ENCODE peak calls at places on chromosomes 1 and 21, in four cellular contexts. F is GM12878, M is HepG2, A is K562. O is an unnamed sample.

GRCh38 chr1:150187560-150187931 is 37.8 kb downstream of the PLEKHO1 start:
- DNase-seq in A (no peak), M (no peak), F (no peak), O (no peak)

GRCh38 chr1:21700094-21700493 is 30.9 kb upstream of the RAP1GAP start:
- DNase-seq in M (no peak), F (no peak), A (no peak), O (no peak)

GRCh38 chr1:41955461-41956159 is 36.9 kb upstream of the HIVEP3 start:
- DNase-seq in M (no peak), A (no peak), F (peak), O (peak)

GRCh38 chr1:149884433-149885363 is 14.7 kb upstream of the BOLA1 start:
- DNase-seq in A (peak), F (peak), M (no peak), O (no peak)

GRCh38 chr1:19661721-19662228 is 2.9 kb upstream of the HTR6 start:
- DNase-seq in F (no peak), A (peak), M (no peak), O (no peak)

GRCh38 chr21:45632165-45632896 is 11.2 kb upstream of the PCBP3 start:
- DNase-seq in A (no peak), M (no peak), F (no peak), O (no peak)

GRCh38 chr1:33435096-33435820 is 4.4 kb upstream of the PHC2 start:
- DNase-seq in M (no peak), F (no peak), A (peak), O (no peak)

GRCh38 chr1:36542962-36543515 is 60.3 kb upstream of the CSF3R start:
- DNase-seq in F (no peak), M (peak), A (peak), O (peak)

GRCh38 chr1:116498789-116499628 is 71.8 kb downstream of the CD58 start:
- DNase-seq in F (no peak), M (peak), A (peak), O (peak)

GRCh38 chr1:47196622-47197021 is 6.8 kb upstream of the PDZK1IP1 start:
- DNase-seq in F (no peak), M (no peak), A (no peak), O (no peak)

GRCh38 chr21:44443291-44443890 is 11.9 kb upstream of the LRRC3 start:
- DNase-seq in M (no peak), A (no peak), F (no peak), O (no peak)

GRCh38 chr21:44445413-44445812 is 9.9 kb upstream of the LRRC3 start:
- DNase-seq in F (no peak), A (no peak), M (no peak), O (no peak)

GRCh38 chr21:44444286-44444931 is 10.9 kb upstream of the LRRC3 start:
- DNase-seq in A (peak), M (peak), F (no peak), O (peak)

GRCh38 chr21:44442266-44443125 is 12.8 kb upstream of the LRRC3 start:
- DNase-seq in M (no peak), F (no peak), A (no peak), O (no peak)

GRCh38 chr21:44443891-44444285 is 11.4 kb upstream of the LRRC3 start:
- DNase-seq in M (no peak), F (no peak), A (no peak), O (no peak)
- TF ChIP-seq TARDBP in M (no peak), F (no peak), A (no peak), O (no peak)

GRCh38 chr1:31348449-31348848 is 24.4 kb downstream of the FABP3 start:
- DNase-seq in M (no peak), A (no peak), F (no peak), O (no peak)

GRCh38 chr1:31356427-31356826 is 16.4 kb downstream of the FABP3 start:
- DNase-seq in A (no peak), M (no peak), F (no peak), O (no peak)

GRCh38 chr1:31354266-31354665 is 18.6 kb downstream of the FABP3 start:
- DNase-seq in A (no peak), M (no peak), F (no peak), O (no peak)
- TF ChIP-seq TARDBP in A (no peak), M (no peak), F (no peak), O (no peak)

GRCh38 chr1:113243529-113243928 is 146.8 kb upstream of the MAGI3 start:
- DNase-seq in A (no peak), M (no peak), F (no peak), O (no peak)

GRCh38 chr1:113244134-113244820 is 146.0 kb upstream of the MAGI3 start:
- DNase-seq in M (no peak), F (no peak), A (no peak), O (no peak)

GRCh38 chr1:113246929-113247328 is 143.4 kb upstream of the MAGI3 start:
- DNase-seq in M (no peak), F (no peak), A (no peak), O (no peak)

GRCh38 chr1:113241237-113241636 is 149.1 kb upstream of the MAGI3 start:
- DNase-seq in F (no peak), M (no peak), A (no peak), O (no peak)

DNA sequence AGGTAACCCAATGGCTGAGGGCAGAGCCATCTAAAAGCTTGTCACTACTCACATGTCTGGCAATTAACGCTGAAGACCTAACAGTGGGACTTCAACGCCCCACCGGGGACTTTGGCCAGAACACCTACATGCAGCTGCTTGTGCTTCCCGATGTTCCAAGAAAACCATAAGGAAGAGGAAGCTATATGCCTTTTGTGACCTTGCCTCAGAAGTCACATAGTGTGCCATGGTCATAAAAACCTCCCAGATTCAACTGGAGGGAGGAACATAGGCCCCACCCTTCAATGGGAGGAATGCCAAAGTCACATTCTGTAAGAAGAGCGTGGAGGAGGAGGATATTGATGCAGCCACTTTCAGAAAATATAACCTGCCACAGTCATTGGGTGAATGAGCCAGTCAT is 147.8 kb upstream of the MAGI3 start:
- DNase-seq in F (no peak), M (no peak), A (peak), O (peak)
- TF ChIP-seq TARDBP in F (no peak), M (no peak), A (no peak), O (no peak)

DNA sequence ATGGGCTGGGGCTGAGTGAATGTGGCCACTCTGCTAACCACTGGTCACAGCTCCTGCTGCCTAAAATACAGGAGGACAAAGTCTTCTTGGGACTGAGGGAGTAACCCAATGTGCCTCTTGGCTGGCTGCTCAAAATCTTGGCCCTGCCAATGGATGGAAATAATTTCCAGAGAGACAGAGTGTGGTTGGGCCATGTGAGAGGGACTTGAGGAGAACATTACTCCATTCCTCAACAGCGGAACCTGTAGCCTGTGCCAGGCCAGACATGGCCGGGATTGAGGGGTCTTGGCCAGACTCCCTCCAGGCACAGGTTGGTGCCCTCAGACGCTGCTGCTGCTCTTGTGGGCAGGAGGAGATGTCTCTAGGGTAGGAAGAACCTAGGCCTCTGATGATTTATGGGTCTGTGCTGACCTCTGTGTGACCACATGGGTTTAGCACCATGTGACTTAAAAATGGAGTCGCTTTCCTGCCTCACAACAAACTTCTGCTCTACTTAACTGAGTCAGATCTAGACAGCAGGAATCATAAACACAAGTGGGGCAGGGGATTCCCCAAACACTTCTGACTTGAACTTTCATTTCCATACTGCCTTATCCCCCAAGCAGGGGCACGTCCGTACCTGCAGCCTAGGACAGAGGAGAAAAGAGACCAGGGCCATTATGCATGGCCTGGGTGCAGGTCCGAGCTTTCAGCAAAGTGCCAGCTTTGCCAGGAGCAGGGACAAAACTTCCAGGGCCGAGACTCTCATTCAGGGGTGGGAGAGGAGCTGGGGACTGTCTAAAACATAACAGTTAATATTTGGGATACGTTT is 79.2 kb downstream of the CD34 start:
- DNase-seq in A (peak), F (peak), M (no peak), O (no peak)
- TF ChIP-seq TARDBP in A (no peak), F (no peak), M (no peak), O (no peak)